ENCODE peak calls at places on chromosome 18, in five cellular contexts. One of them, this sample, is unnamed.
A peak's percentile ranks its signal among the peaks of the same experiment; 100 is the strongest.

GRCh38 chr18:55245200-55245599 is 285.9 kb upstream of the CCDC68 start:
- DNase-seq in lower lobe of right lung: no peak
- DNase-seq in right atrium auricular region: no peak
- DNase-seq in colonic mucosa: no peak
- DNase-seq in left lung: no peak
- DNase-seq in this sample: no peak

GRCh38 chr18:54607213-54607934 is 16.3 kb downstream of the DYNAP start:
- DNase-seq in colonic mucosa: peak; percentile 38
- DNase-seq in lower lobe of right lung: no peak
- DNase-seq in right atrium auricular region: no peak
- DNase-seq in left lung: no peak
- DNase-seq in this sample: peak; percentile 86

GRCh38 chr18:56353676-56354260 is 284.6 kb downstream of the TXNL1 start:
- DNase-seq in colonic mucosa: no peak
- DNase-seq in lower lobe of right lung: no peak
- DNase-seq in right atrium auricular region: no peak
- DNase-seq in left lung: no peak
- DNase-seq in this sample: no peak

GRCh38 chr18:10419420-10420103 is 34.9 kb upstream of the APCDD1 start:
- DNase-seq in lower lobe of right lung: no peak
- DNase-seq in left lung: no peak
- DNase-seq in colonic mucosa: no peak
- DNase-seq in right atrium auricular region: no peak
- DNase-seq in this sample: no peak

GRCh38 chr18:76405761-76406356 is 89.2 kb downstream of the ZNF516 start:
- DNase-seq in lower lobe of right lung: peak; percentile 74
- DNase-seq in left lung: peak; percentile 86
- DNase-seq in right atrium auricular region: no peak
- DNase-seq in colonic mucosa: peak; percentile 52
- DNase-seq in this sample: no peak

GRCh38 chr18:3596324-3597158 is 146.6 kb downstream of the TGIF1 start:
- DNase-seq in left lung: no peak
- DNase-seq in lower lobe of right lung: peak; percentile 62
- DNase-seq in right atrium auricular region: peak; percentile 83
- DNase-seq in colonic mucosa: peak; percentile 70
- DNase-seq in this sample: peak; percentile 61

GRCh38 chr18:35969676-35970075 is 2.8 kb upstream of the RMP24 start:
- DNase-seq in right atrium auricular region: no peak
- DNase-seq in lower lobe of right lung: no peak
- DNase-seq in colonic mucosa: no peak
- DNase-seq in left lung: no peak
- DNase-seq in this sample: no peak

GRCh38 chr18:46485675-46486200 is 171.3 kb downstream of the LOXHD1 start:
- DNase-seq in lower lobe of right lung: no peak
- DNase-seq in right atrium auricular region: no peak
- DNase-seq in left lung: no peak
- DNase-seq in colonic mucosa: no peak
- DNase-seq in this sample: no peak

GRCh38 chr18:63002803-63003445 is 287.6 kb downstream of the PHLPP1 start:
- DNase-seq in left lung: no peak
- DNase-seq in colonic mucosa: no peak
- DNase-seq in right atrium auricular region: no peak
- DNase-seq in lower lobe of right lung: no peak
- DNase-seq in this sample: no peak

GRCh38 chr18:38612904-38613303 is 1047.3 kb upstream of the CELF4 start:
- DNase-seq in colonic mucosa: no peak
- DNase-seq in left lung: no peak
- DNase-seq in lower lobe of right lung: no peak
- DNase-seq in right atrium auricular region: no peak
- DNase-seq in this sample: no peak

GRCh38 chr18:63098014-63098981 is 221.3 kb downstream of the BCL2 start:
- DNase-seq in left lung: no peak
- DNase-seq in right atrium auricular region: no peak
- DNase-seq in lower lobe of right lung: no peak
- DNase-seq in colonic mucosa: no peak
- DNase-seq in this sample: no peak

GRCh38 chr18:79385749-79386341 is 9.9 kb upstream of the NFATC1 start:
- DNase-seq in colonic mucosa: no peak
- DNase-seq in right atrium auricular region: no peak
- DNase-seq in left lung: no peak
- DNase-seq in lower lobe of right lung: no peak
- DNase-seq in this sample: no peak

GRCh38 chr18:70634576-70635147 is 345.8 kb downstream of the SOCS6 start:
- DNase-seq in colonic mucosa: no peak
- DNase-seq in right atrium auricular region: no peak
- DNase-seq in lower lobe of right lung: no peak
- DNase-seq in left lung: no peak
- DNase-seq in this sample: no peak
- H3K9me3 ChIP-seq in colonic mucosa: no peaks in the 10 kb centered on the region
- H3K9me3 ChIP-seq in right atrium auricular region: no peaks in the 10 kb centered on the region
- H3K9me3 ChIP-seq in lower lobe of right lung: no peaks in the 10 kb centered on the region
- H3K9me3 ChIP-seq in left lung: no peaks in the 10 kb centered on the region
- H3K9me3 ChIP-seq in this sample: no peaks in the 10 kb centered on the region

GRCh38 chr18:59353079-59353680 is 5.9 kb downstream of the LMAN1 start:
- DNase-seq in lower lobe of right lung: no peak
- DNase-seq in colonic mucosa: no peak
- DNase-seq in right atrium auricular region: no peak
- DNase-seq in left lung: no peak
- DNase-seq in this sample: no peak

GRCh38 chr18:59354731-59355130 is 4.3 kb downstream of the LMAN1 start:
- DNase-seq in lower lobe of right lung: no peak
- DNase-seq in left lung: no peak
- DNase-seq in colonic mucosa: no peak
- DNase-seq in right atrium auricular region: no peak
- DNase-seq in this sample: no peak

GRCh38 chr18:59359576-59359952 is 499 bp upstream of the LMAN1 start:
- DNase-seq in lower lobe of right lung: no peak
- DNase-seq in colonic mucosa: no peak
- DNase-seq in left lung: no peak
- DNase-seq in right atrium auricular region: no peak
- DNase-seq in this sample: no peak

GRCh38 chr18:59358611-59359575 is at the start of gene LMAN1:
- DNase-seq in colonic mucosa: peak; percentile 95
- DNase-seq in lower lobe of right lung: peak; percentile 97
- DNase-seq in left lung: peak; percentile 97
- DNase-seq in right atrium auricular region: peak; percentile 91
- DNase-seq in this sample: peak; percentile 91

GRCh38 chr18:59357928-59358327 is 1.1 kb downstream of the LMAN1 start:
- DNase-seq in colonic mucosa: no peak
- DNase-seq in right atrium auricular region: no peak
- DNase-seq in left lung: no peak
- DNase-seq in lower lobe of right lung: no peak
- DNase-seq in this sample: peak; percentile 84
- H3K4me3 ChIP-seq in colonic mucosa: peak overlapping the region; percentile 78
- H3K4me3 ChIP-seq in right atrium auricular region: peak overlapping the region; percentile 96
- H3K4me3 ChIP-seq in left lung: peak overlapping the region; percentile 88
- H3K4me3 ChIP-seq in lower lobe of right lung: peak overlapping the region; percentile 84
- H3K4me3 ChIP-seq in this sample: peak overlapping the region; percentile 95

DNA sequence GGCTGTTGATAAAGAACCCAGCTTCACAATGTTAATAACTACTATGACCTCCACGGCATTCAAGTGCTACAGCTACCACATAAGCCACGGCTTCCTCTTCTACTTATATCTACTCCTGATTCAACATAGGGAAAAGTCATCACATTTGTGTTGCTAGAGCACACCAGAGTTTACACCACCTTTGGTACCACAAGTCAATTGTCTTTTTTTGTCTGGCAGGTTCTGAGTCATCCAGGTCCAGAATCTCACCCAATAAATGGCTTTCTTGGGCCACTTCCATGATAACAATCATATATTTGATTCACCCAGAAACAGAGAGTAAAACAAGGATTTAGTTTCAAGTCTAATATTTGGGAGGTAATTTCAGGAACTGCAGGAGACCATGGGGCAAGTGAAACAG is 480.2 kb downstream of the TMX3 start:
- DNase-seq in colonic mucosa: no peak
- DNase-seq in right atrium auricular region: no peak
- DNase-seq in lower lobe of right lung: no peak
- DNase-seq in left lung: no peak
- DNase-seq in this sample: no peak
- H3K9me3 ChIP-seq in colonic mucosa: no peaks in the 10 kb centered on the region
- H3K9me3 ChIP-seq in right atrium auricular region: no peaks in the 10 kb centered on the region
- H3K9me3 ChIP-seq in lower lobe of right lung: no peaks in the 10 kb centered on the region
- H3K9me3 ChIP-seq in left lung: no peaks in the 10 kb centered on the region
- H3K9me3 ChIP-seq in this sample: no peaks in the 10 kb centered on the region

DNA sequence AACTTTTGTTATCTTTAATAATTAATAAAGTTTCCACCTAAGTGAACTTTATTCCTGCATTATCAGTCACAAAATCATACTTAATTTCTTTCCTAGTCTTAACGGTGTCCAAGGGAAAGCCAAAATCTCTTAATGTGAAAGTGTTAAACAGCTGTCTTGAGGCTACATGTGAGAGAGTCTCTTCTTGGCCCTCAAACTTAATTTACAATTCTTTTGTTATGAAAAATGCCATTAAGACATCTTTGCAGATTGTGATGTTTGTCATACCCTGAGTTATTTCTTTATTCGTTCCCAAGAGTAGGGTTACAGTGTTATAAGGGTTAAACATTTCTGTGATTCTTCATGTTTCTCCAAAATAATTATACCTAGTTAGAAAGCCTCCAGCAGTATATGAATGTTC is 64.6 kb downstream of the ANKRD12 start:
- DNase-seq in left lung: no peak
- DNase-seq in colonic mucosa: no peak
- DNase-seq in right atrium auricular region: no peak
- DNase-seq in lower lobe of right lung: no peak
- DNase-seq in this sample: no peak
- H3K4me3 ChIP-seq in left lung: no peak overlapping the region
- H3K4me3 ChIP-seq in colonic mucosa: no peak overlapping the region
- H3K4me3 ChIP-seq in right atrium auricular region: no peak overlapping the region
- H3K4me3 ChIP-seq in lower lobe of right lung: no peak overlapping the region
- H3K4me3 ChIP-seq in this sample: no peak overlapping the region

GRCh38 chr18:13700153-13700552 is 26.2 kb downstream of the FAM210A start:
- DNase-seq in lower lobe of right lung: no peak
- DNase-seq in left lung: no peak
- DNase-seq in right atrium auricular region: no peak
- DNase-seq in colonic mucosa: no peak
- DNase-seq in this sample: no peak
- H3K9me3 ChIP-seq in lower lobe of right lung: peaks cover 23% of the 10 kb centered on the region
- H3K9me3 ChIP-seq in left lung: peaks cover 7% of the 10 kb centered on the region
- H3K9me3 ChIP-seq in right atrium auricular region: peaks cover 10% of the 10 kb centered on the region
- H3K9me3 ChIP-seq in colonic mucosa: no peaks in the 10 kb centered on the region
- H3K9me3 ChIP-seq in this sample: peaks cover 2% of the 10 kb centered on the region

GRCh38 chr18:68713131-68713530 is 1.8 kb downstream of the TMX3 start:
- DNase-seq in lower lobe of right lung: no peak
- DNase-seq in left lung: no peak
- DNase-seq in right atrium auricular region: no peak
- DNase-seq in colonic mucosa: no peak
- DNase-seq in this sample: no peak
- H3K4me3 ChIP-seq in lower lobe of right lung: no peak overlapping the region
- H3K4me3 ChIP-seq in left lung: peak overlapping the region; percentile 91
- H3K4me3 ChIP-seq in right atrium auricular region: no peak overlapping the region
- H3K4me3 ChIP-seq in colonic mucosa: no peak overlapping the region
- H3K4me3 ChIP-seq in this sample: no peak overlapping the region

GRCh38 chr18:72638353-72638752 is 94.2 kb upstream of the CBLN2 start:
- DNase-seq in colonic mucosa: no peak
- DNase-seq in right atrium auricular region: no peak
- DNase-seq in left lung: no peak
- DNase-seq in lower lobe of right lung: no peak
- DNase-seq in this sample: no peak
- H3K9me3 ChIP-seq in colonic mucosa: no peaks in the 10 kb centered on the region
- H3K9me3 ChIP-seq in right atrium auricular region: no peaks in the 10 kb centered on the region
- H3K9me3 ChIP-seq in left lung: no peaks in the 10 kb centered on the region
- H3K9me3 ChIP-seq in lower lobe of right lung: no peaks in the 10 kb centered on the region
- H3K9me3 ChIP-seq in this sample: no peaks in the 10 kb centered on the region

This sample was measured in small intestine.